ENCODE peak calls at places on chromosome 1, in seven cellular contexts. J is A549, W is GM12878, P is transverse colon, N is tibial nerve, F is stomach, Q is H1. A is an unnamed sample.

GRCh38 chr1:58929667-58930325 is 145.9 kb upstream of the JUN start:
- DNase-seq in J (peak), W (no peak), P (peak), N (no peak), F (peak), Q (no peak), A (no peak)

GRCh38 chr1:55399385-55399784 is 184.2 kb upstream of the USP24 start:
- DNase-seq in J (no peak), W (no peak), P (no peak), N (no peak), F (peak), Q (no peak), A (no peak)

GRCh38 chr1:206717237-206717989 is 32.7 kb downstream of the MAPKAPK2 start:
- DNase-seq in J (no peak), W (peak), P (peak), N (no peak), F (no peak), Q (no peak), A (peak)

GRCh38 chr1:233440952-233441401 is 113.5 kb downstream of the MAP3K21 start:
- DNase-seq in J (peak), W (peak), P (no peak), N (no peak), F (no peak), Q (peak), A (no peak)

GRCh38 chr1:215433237-215433636 is 133.9 kb upstream of the KCTD3 start:
- DNase-seq in J (no peak), W (no peak), P (no peak), N (no peak), F (no peak), Q (no peak), A (no peak)

GRCh38 chr1:169797281-169797680 is 2.6 kb upstream of the METTL18 start:
- DNase-seq in J (no peak), W (no peak), P (no peak), N (no peak), F (no peak), Q (no peak), A (no peak)

GRCh38 chr1:12617511-12617900 is 504 bp downstream of the DHRS3 start:
- DNase-seq in J (no peak), W (no peak), P (peak), N (no peak), F (peak), Q (no peak), A (no peak)

GRCh38 chr1:201790261-201790660 is 38.7 kb upstream of the IPO9 start:
- DNase-seq in J (no peak), W (no peak), P (no peak), N (no peak), F (no peak), Q (no peak), A (peak)

GRCh38 chr1:93723101-93723500 is 41.5 kb upstream of the BCAR3 start:
- DNase-seq in J (peak), W (no peak), P (no peak), N (no peak), F (no peak), Q (no peak), A (no peak)

GRCh38 chr1:181318858-181319235 is 164.5 kb upstream of the CACNA1E start:
- DNase-seq in J (no peak), W (no peak), P (no peak), N (no peak), F (no peak), Q (no peak), A (no peak)

GRCh38 chr1:2193514-2194251 is 889 bp downstream of the FAAP20 start:
- DNase-seq in J (no peak), W (no peak), P (no peak), N (no peak), F (no peak), Q (no peak), A (no peak)

GRCh38 chr1:2194319-2194897 is at the start of gene FAAP20:
- DNase-seq in J (peak), W (no peak), P (peak), N (no peak), F (peak), Q (no peak), A (peak)

GRCh38 chr1:2189459-2190425 is 4.8 kb downstream of the FAAP20 start:
- DNase-seq in J (peak), W (no peak), P (peak), N (peak), F (peak), Q (peak), A (peak)

GRCh38 chr1:2190491-2190976 is 4.0 kb downstream of the FAAP20 start:
- DNase-seq in J (no peak), W (no peak), P (no peak), N (no peak), F (no peak), Q (no peak), A (no peak)

GRCh38 chr1:2192031-2192995 is 2.3 kb downstream of the FAAP20 start:
- DNase-seq in J (no peak), W (no peak), P (no peak), N (no peak), F (no peak), Q (no peak), A (peak)
- H3K4me3 ChIP-seq in J (no peak), W (no peak), P (no peak), N (no peak), F (no peak), Q (no peak), A (no peak)

DNA sequence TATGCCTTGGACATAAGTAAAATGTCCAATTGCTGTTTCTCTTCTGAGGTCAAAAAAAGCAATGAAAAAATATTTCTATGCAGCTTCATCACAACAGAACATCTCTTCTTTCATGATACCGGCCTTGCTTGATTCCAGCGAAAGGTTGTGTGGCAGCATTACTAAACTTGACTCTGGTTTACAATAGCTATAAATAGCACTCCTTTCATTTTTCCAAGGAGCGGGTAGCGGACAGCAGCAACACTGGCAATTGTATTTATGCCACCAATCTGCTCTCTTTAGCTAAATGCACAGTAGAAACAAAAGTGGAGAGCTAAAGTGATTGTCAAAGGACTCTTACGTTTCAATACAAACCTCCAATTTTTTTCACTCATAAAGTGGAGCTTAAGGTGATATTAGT is 7.5 kb upstream of the DAB1 start:
- DNase-seq in J (no peak), W (no peak), P (no peak), N (no peak), F (no peak), Q (no peak), A (no peak)
- TF ChIP-seq EP300 in J (no peak), W (no peak), P (no peak), N (no peak), F (no peak), Q (no peak), A (no peak)

GRCh38 chr1:904271-904950 is 19.3 kb upstream of the SAMD11 start:
- DNase-seq in J (peak), W (no peak), P (peak), N (peak), F (peak), Q (no peak), A (peak)
- TF ChIP-seq POLR2A in J (peak), W (peak), P (no peak), N (no peak), F (no peak), Q (no peak), A (no peak)

DNA sequence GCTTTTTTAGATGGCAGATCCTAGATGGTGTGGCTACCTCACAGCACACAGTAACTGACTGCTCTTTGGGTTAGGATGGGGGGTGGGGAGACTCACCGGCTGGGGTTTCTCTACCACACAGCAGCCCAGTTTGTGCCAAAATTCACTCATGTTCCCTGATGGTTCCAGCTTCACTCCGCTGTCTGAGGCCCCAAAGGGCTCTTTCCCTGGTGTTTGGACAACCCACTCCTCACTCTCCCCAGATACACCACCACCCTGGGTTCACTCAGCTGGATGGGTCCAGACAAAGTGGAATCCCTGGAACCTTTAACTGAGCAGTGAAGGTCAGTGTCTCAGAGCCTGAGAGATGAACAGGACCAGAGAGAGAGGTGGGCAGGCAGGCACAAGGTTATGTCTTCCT is 3.8 kb downstream of the CDC42SE1 start:
- DNase-seq in J (no peak), W (no peak), P (no peak), N (no peak), F (no peak), Q (no peak), A (no peak)
- H3K4me3 ChIP-seq in J (no peak), W (peak), P (no peak), N (peak), F (no peak), Q (no peak), A (no peak)

A was measured in sigmoid colon.